ENCODE peak calls at places on chromosomes 1 and 21, in six cellular contexts. One of them, this sample, is unnamed.
A peak's percentile ranks its signal among the peaks of the same experiment; 100 is the strongest.

GRCh38 chr1:208165659-208166058 is 78.5 kb downstream of the PLXNA2 start:
- DNase-seq in H9: no peak
- DNase-seq in left cardiac atrium: no peak
- DNase-seq in GM12865: no peak
- DNase-seq in suprapubic skin: no peak
- DNase-seq in kidney tubule cell: no peak
- DNase-seq in this sample: no peak

GRCh38 chr1:25658791-25659431 is 42.3 kb downstream of the MAN1C1 start:
- DNase-seq in H9: peak; percentile 25
- DNase-seq in left cardiac atrium: peak; percentile 76
- DNase-seq in GM12865: no peak
- DNase-seq in suprapubic skin: no peak
- DNase-seq in kidney tubule cell: peak; percentile 5
- DNase-seq in this sample: peak; percentile 82

GRCh38 chr1:153937331-153937730 is 9.2 kb downstream of the DENND4B start:
- DNase-seq in H9: no peak
- DNase-seq in left cardiac atrium: no peak
- DNase-seq in GM12865: no peak
- DNase-seq in suprapubic skin: no peak
- DNase-seq in kidney tubule cell: no peak
- DNase-seq in this sample: no peak

GRCh38 chr1:107196973-107197562 is 56.2 kb downstream of the NTNG1 start:
- DNase-seq in H9: peak; percentile 74
- DNase-seq in left cardiac atrium: no peak
- DNase-seq in GM12865: peak; percentile 83
- DNase-seq in suprapubic skin: no peak
- DNase-seq in kidney tubule cell: peak; percentile 52
- DNase-seq in this sample: no peak

GRCh38 chr1:202029171-202029665 is 18.8 kb downstream of the ELF3 start:
- DNase-seq in H9: no peak
- DNase-seq in left cardiac atrium: no peak
- DNase-seq in GM12865: no peak
- DNase-seq in suprapubic skin: no peak
- DNase-seq in kidney tubule cell: peak; percentile 85
- DNase-seq in this sample: no peak

GRCh38 chr21:31714741-31715365 is 17.1 kb downstream of the SCAF4 start:
- DNase-seq in H9: no peak
- DNase-seq in left cardiac atrium: no peak
- DNase-seq in GM12865: no peak
- DNase-seq in suprapubic skin: no peak
- DNase-seq in kidney tubule cell: no peak
- DNase-seq in this sample: no peak

GRCh38 chr1:26274801-26275425 is 5.0 kb upstream of the SH3BGRL3 start:
- DNase-seq in H9: no peak
- DNase-seq in left cardiac atrium: no peak
- DNase-seq in GM12865: peak; percentile 24
- DNase-seq in suprapubic skin: no peak
- DNase-seq in kidney tubule cell: peak; percentile 47
- DNase-seq in this sample: no peak

GRCh38 chr1:44227211-44227610 is 13.9 kb downstream of the DMAP1 start:
- DNase-seq in H9: no peak
- DNase-seq in left cardiac atrium: no peak
- DNase-seq in GM12865: no peak
- DNase-seq in suprapubic skin: no peak
- DNase-seq in kidney tubule cell: no peak
- DNase-seq in this sample: no peak

GRCh38 chr21:45002381-45003204 is 62.8 kb downstream of the SLX9 start:
- DNase-seq in H9: no peak
- DNase-seq in left cardiac atrium: peak; percentile 18
- DNase-seq in GM12865: no peak
- DNase-seq in suprapubic skin: no peak
- DNase-seq in kidney tubule cell: no peak
- DNase-seq in this sample: peak; percentile 12

GRCh38 chr1:19344372-19344810 is 32.3 kb downstream of the SLC66A1 start:
- DNase-seq in H9: peak; percentile 81
- DNase-seq in left cardiac atrium: peak; percentile 73
- DNase-seq in GM12865: peak; percentile 42
- DNase-seq in suprapubic skin: no peak
- DNase-seq in kidney tubule cell: peak; percentile 48
- DNase-seq in this sample: peak; percentile 65

GRCh38 chr21:16302851-16303282 is 573.1 kb downstream of the USP25 start:
- DNase-seq in H9: no peak
- DNase-seq in left cardiac atrium: peak; percentile 50
- DNase-seq in GM12865: no peak
- DNase-seq in suprapubic skin: no peak
- DNase-seq in kidney tubule cell: no peak
- DNase-seq in this sample: peak; percentile 74